ENCODE peak calls at places on chromosomes 1 and 21, in seven cellular contexts. F is Karpas-422, N is neural progenitor cell, V is GM23248, J is SK-N-SH, E is DND-41, P is HCT116. A is an unnamed sample.
A peak's percentile ranks its signal among the peaks of the same experiment; 100 is the strongest.

GRCh38 chr1:229370601-229371021 is 27.8 kb upstream of the CCSAP start:
- DNase-seq in F (peak; percentile 97), N (no peak), V (no peak), J (peak; percentile 55), E (no peak), P (no peak), A (no peak)

GRCh38 chr1:143680304-143680703 is 291.5 kb downstream of the FAM72C start:
- DNase-seq in F (no peak), N (no peak), V (no peak), J (no peak), E (no peak), P (no peak), A (no peak)

GRCh38 chr21:44574457-44575306 is 1.2 kb downstream of the KRTAP10-4 start:
- DNase-seq in F (no peak), N (no peak), V (no peak), J (no peak), E (no peak), P (no peak), A (peak; percentile 14)

GRCh38 chr1:160460683-160461287 is 60.4 kb downstream of the VANGL2 start:
- DNase-seq in F (no peak), N (no peak), V (no peak), J (no peak), E (no peak), P (no peak), A (no peak)

GRCh38 chr1:237748192-237748591 is 142.5 kb downstream of the ZP4 start:
- DNase-seq in F (no peak), N (no peak), V (no peak), J (peak; percentile 22), E (no peak), P (no peak), A (no peak)

GRCh38 chr1:240941706-240942370 is 329.9 kb upstream of the GREM2 start:
- DNase-seq in F (no peak), N (no peak), V (no peak), J (no peak), E (no peak), P (no peak), A (no peak)

GRCh38 chr1:8987881-8988617 is 38.2 kb downstream of the SLC2A7 start:
- DNase-seq in F (peak; percentile 63), N (peak; percentile 69), V (peak; percentile 65), J (peak; percentile 78), E (peak; percentile 68), P (no peak), A (peak; percentile 64)

GRCh38 chr1:78121650-78122210 is 76.0 kb downstream of the GIPC2 start:
- DNase-seq in F (no peak), N (peak; percentile 11), V (no peak), J (no peak), E (no peak), P (no peak), A (no peak)

DNA sequence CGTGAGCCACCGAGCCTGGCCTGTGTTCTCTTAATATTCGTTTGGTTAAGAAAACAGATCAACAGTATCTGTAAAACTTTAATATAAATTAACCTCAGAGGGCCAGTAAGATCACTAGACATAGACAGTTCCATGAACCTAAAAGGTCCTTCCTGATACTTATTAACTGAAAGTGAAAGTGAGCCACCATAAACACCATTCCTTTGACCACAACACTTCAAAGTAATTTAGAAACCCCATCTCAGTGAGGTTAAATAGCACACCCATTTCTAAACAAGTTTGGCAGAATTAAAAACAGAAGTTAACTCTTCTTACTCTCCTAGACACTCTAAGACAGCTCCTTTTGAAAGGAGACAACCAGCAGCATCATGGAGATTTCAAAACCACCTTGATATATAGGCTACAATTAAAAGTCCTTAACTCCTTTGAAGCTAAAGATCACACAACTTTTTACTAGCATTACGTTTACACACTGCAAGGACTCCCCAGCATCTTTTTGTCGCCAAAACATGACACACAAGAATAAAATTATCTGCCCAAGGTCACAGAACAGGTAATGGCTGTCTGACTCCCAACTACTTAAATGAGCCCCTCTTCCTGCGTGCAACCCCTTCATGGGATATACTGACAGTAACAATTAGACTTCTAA is 2.2 kb downstream of the RNF19B start:
- DNase-seq in F (peak; percentile 60), N (no peak), V (peak; percentile 33), J (no peak), E (no peak), P (no peak), A (no peak)
- H3K4me3 ChIP-seq in F (peak overlapping the region; percentile 88), N (peak overlapping the region; percentile 96), V (peak overlapping the region; percentile 77), J (peak overlapping the region; percentile 77), E (no peak overlapping the region), P (peak overlapping the region; percentile 86), A (peak overlapping the region; percentile 98)

GRCh38 chr1:203644191-203644590 is 17.6 kb downstream of the ATP2B4 start:
- DNase-seq in F (no peak), N (no peak), V (no peak), J (no peak), E (no peak), P (no peak), A (no peak)

GRCh38 chr1:203640723-203641523 is 14.3 kb downstream of the ATP2B4 start:
- DNase-seq in F (no peak), N (no peak), V (no peak), J (peak; percentile 74), E (no peak), P (no peak), A (no peak)

GRCh38 chr1:203644661-203645510 is 18.3 kb downstream of the ATP2B4 start:
- DNase-seq in F (no peak), N (no peak), V (peak; percentile 92), J (no peak), E (no peak), P (no peak), A (peak; percentile 75)

GRCh38 chr1:203645996-203646395 is 19.4 kb downstream of the ATP2B4 start:
- DNase-seq in F (no peak), N (no peak), V (peak; percentile 76), J (no peak), E (no peak), P (no peak), A (no peak)

DNA sequence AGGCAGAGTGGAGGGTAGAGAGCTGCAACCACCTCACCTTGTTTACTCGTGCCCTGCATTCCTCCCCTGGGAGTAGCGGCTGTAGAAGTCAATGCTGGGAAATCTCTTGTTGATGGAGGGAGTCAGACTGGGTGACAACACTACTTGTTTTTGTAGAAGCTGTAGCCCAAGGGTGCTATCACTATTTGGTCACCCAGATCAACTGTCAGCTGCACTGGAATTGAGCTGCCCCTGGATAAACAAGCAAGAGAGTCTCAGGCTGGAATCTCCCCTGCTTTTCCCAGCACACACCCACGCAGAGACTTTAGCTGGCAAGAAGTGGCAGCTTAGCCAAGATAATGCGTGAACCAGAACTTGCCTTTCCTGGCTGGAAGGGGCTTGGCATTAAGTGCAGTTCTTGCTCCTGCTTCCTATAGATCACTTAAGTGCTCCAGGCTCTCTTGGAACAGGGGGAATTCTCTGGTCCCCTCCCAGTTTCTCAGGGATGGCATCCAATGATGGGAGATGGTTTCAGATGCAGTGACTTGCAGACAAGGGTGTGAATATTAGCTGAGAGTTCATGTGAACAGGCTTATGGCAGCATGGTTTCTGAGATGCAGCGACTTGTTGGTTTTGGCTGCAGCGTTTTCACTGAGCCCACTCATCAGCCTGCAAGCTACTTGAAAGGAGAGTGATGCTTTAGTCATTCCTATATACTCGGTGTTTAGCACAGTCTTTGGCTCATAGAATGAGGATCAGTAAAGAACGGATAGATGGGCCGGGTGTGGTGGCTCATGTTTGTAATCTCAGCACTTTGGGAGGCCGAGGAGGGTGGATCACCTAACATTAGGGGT is 16.8 kb downstream of the ATP2B4 start:
- DNase-seq in F (no peak), N (no peak), V (peak; percentile 87), J (no peak), E (no peak), P (no peak), A (no peak)
- H3K27ac ChIP-seq in F (no peak overlapping the region), N (no peak overlapping the region), V (peak overlapping the region; percentile 97), J (peak overlapping the region; percentile 89), E (peak overlapping the region; percentile 30), P (no peak overlapping the region), A (no peak overlapping the region)

GRCh38 chr1:245272676-245273075 is 117.9 kb downstream of the KIF26B start:
- DNase-seq in F (no peak), N (no peak), V (no peak), J (no peak), E (no peak), P (no peak), A (no peak)

GRCh38 chr1:245266105-245266504 is 111.3 kb downstream of the KIF26B start:
- DNase-seq in F (no peak), N (no peak), V (no peak), J (no peak), E (no peak), P (no peak), A (no peak)

GRCh38 chr1:245270063-245270462 is 115.3 kb downstream of the KIF26B start:
- DNase-seq in F (no peak), N (no peak), V (no peak), J (no peak), E (no peak), P (no peak), A (no peak)

GRCh38 chr1:245276426-245276825 is 121.6 kb downstream of the KIF26B start:
- DNase-seq in F (peak; percentile 9), N (no peak), V (no peak), J (no peak), E (no peak), P (no peak), A (no peak)

DNA sequence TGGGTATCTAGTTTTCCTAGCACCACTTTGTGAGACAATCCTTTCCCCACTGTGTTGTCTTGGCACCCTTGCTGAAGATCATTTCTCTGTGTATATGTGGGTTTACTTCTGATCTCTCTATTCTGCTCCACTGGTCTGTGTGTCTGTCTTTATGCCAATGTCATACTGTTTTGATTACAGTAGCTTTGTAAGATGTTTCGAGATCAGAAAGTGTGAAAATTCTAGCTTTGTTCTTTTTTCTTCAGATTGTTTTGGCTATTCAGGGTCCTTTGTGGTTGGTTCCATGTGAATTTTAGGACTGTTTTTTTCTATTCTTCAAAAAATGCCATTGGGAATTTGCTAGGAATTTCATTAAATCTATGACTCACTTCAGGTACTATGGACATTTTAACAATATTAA is 116.2 kb downstream of the KIF26B start:
- DNase-seq in F (no peak), N (no peak), V (no peak), J (no peak), E (no peak), P (no peak), A (no peak)
- H3K9ac ChIP-seq in F (no peak overlapping the region), N (no peak overlapping the region), V (no peak overlapping the region), J (no peak overlapping the region), E (no peak overlapping the region), P (no peak overlapping the region), A (no peak overlapping the region)

GRCh38 chr1:92795166-92795565 is 10.3 kb upstream of the EVI5 start:
- DNase-seq in F (no peak), N (no peak), V (peak; percentile 71), J (no peak), E (no peak), P (no peak), A (no peak)

GRCh38 chr1:92790867-92791266 is 6.0 kb upstream of the EVI5 start:
- DNase-seq in F (no peak), N (no peak), V (no peak), J (no peak), E (no peak), P (no peak), A (no peak)

GRCh38 chr1:92791487-92792058 is 6.7 kb upstream of the EVI5 start:
- DNase-seq in F (no peak), N (no peak), V (no peak), J (no peak), E (no peak), P (no peak), A (no peak)

GRCh38 chr1:92790081-92790480 is 5.2 kb upstream of the EVI5 start:
- DNase-seq in F (no peak), N (no peak), V (no peak), J (no peak), E (no peak), P (no peak), A (no peak)

DNA sequence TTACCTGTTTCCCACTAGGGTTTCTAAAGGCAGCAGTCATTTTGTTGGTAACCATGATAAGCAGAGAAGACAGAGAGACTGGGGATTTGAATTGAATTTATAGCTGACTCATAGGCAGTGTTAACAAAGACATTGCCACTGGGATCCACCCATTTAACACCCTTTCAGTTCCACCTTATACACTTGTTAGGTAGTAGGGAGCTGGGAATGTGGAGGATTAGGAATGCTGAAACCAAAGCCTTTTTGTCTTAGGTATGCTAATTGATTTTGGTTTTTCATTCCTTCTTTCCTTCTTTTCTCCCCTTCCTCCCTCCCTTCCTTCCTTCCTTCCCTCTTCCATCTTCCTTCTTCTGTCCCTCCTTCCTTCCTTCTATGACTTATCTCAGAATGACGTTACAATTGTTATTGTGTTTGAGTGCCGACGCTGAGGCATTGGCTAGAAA is 7.5 kb upstream of the EVI5 start:
- DNase-seq in F (no peak), N (peak; percentile 50), V (peak; percentile 16), J (no peak), E (no peak), P (no peak), A (no peak)
- H3K4me3 ChIP-seq in F (no peak overlapping the region), N (no peak overlapping the region), V (no peak overlapping the region), J (no peak overlapping the region), E (no peak overlapping the region), P (no peak overlapping the region), A (no peak overlapping the region)

A was measured in PC-3.